ENCODE peak calls at places on chromosomes 16 and 17, in eight cellular contexts. D, G, N, F, K, U, A and O are unnamed samples.

GRCh38 chr17:14762736-14763479 is 462.0 kb downstream of the HS3ST3B1 start:
- ATAC-seq in K (no peak), N (no peak), G (no peak), A (no peak), D (no peak), F (no peak), U (no peak), O (no peak)

GRCh38 chr17:67461876-67462275 is 84.8 kb downstream of the PITPNC1 start:
- ATAC-seq in U (no peak), A (peak; percentile 43), G (no peak), F (no peak), D (no peak), N (no peak), K (no peak), O (no peak)

GRCh38 chr17:77366206-77366557 is 225.4 kb downstream of the SEC14L1 start:
- ATAC-seq in A (no peak), K (no peak), D (no peak), N (no peak), F (no peak), G (peak; percentile 9), U (no peak), O (peak; percentile 62)

GRCh38 chr16:4272114-4272954 is 489 bp downstream of the TFAP4 start:
- ATAC-seq in A (peak; percentile 51), G (peak; percentile 14), N (peak; percentile 21), U (peak; percentile 7), K (peak; percentile 13), D (no peak), F (peak; percentile 42), O (peak; percentile 7)

GRCh38 chr16:27790546-27791403 is 240.8 kb downstream of the KATNIP start:
- ATAC-seq in N (no peak), F (no peak), G (no peak), A (no peak), U (no peak), K (peak; percentile 65), D (no peak), O (no peak)

GRCh38 chr17:78174870-78175642 is 6.7 kb downstream of the SYNGR2 start:
- ATAC-seq in A (no peak), N (no peak), K (peak; percentile 3), G (peak; percentile 51), F (no peak), D (no peak), U (no peak), O (peak; percentile 1)

GRCh38 chr17:6297960-6298359 is 137.0 kb downstream of the AIPL1 start:
- ATAC-seq in A (no peak), G (no peak), F (no peak), U (no peak), N (no peak), D (no peak), K (no peak), O (no peak)

GRCh38 chr17:47687328-47687690 is 6.7 kb upstream of the TBKBP1 start:
- ATAC-seq in D (no peak), U (no peak), F (no peak), A (no peak), N (no peak), K (no peak), G (no peak), O (no peak)

GRCh38 chr16:79294568-79294967 is 306.0 kb downstream of the MAF start:
- ATAC-seq in N (no peak), F (no peak), D (no peak), U (no peak), K (no peak), G (no peak), A (no peak), O (peak; percentile 76)

GRCh38 chr16:31131841-31132271 is 3.7 kb downstream of the PRSS8 start:
- ATAC-seq in N (no peak), A (no peak), K (no peak), F (no peak), U (no peak), G (no peak), D (peak; percentile 4), O (peak; percentile 15)

GRCh38 chr16:86604436-86605220 is 26.3 kb downstream of the FOXL1 start:
- ATAC-seq in U (no peak), K (no peak), A (peak; percentile 84), G (no peak), F (peak; percentile 96), D (no peak), N (peak; percentile 96), O (peak; percentile 32)

GRCh38 chr17:45103269-45103795 is 29.0 kb downstream of the PLCD3 start:
- ATAC-seq in A (no peak), D (no peak), F (no peak), K (peak; percentile 80), G (no peak), N (no peak), U (peak; percentile 58), O (no peak)

GRCh38 chr17:81396722-81397313 is 1.6 kb downstream of the BAHCC1 start:
- ATAC-seq in A (no peak), K (no peak), F (peak; percentile 22), D (no peak), U (peak; percentile 1), N (peak; percentile 20), G (no peak), O (peak; percentile 20)